ENCODE peak calls at places on chromosome 16, in four cellular contexts. One of them, this sample, is unnamed.

GRCh38 chr16:3999479-3999868 is 116.8 kb downstream of the ADCY9 start:
- DNase-seq in astrocyte of the cerebellum: peak; percentile 41
- DNase-seq in GM06990: no peak
- DNase-seq in AG10803: peak; percentile 82
- DNase-seq in this sample: no peak

GRCh38 chr16:49592507-49593422 is 219.2 kb downstream of the C16orf78 start:
- DNase-seq in astrocyte of the cerebellum: no peak
- DNase-seq in GM06990: no peak
- DNase-seq in AG10803: peak; percentile 4
- DNase-seq in this sample: no peak

GRCh38 chr16:88876942-88877526 is 10.6 kb upstream of the PABPN1L start:
- DNase-seq in astrocyte of the cerebellum: no peak
- DNase-seq in GM06990: no peak
- DNase-seq in AG10803: no peak
- DNase-seq in this sample: no peak

GRCh38 chr16:11629071-11630030 is 38.9 kb upstream of the SNN start:
- DNase-seq in astrocyte of the cerebellum: no peak
- DNase-seq in GM06990: peak; percentile 55
- DNase-seq in AG10803: no peak
- DNase-seq in this sample: no peak

GRCh38 chr16:28326881-28327610 is 34.7 kb downstream of the SBK1 start:
- DNase-seq in astrocyte of the cerebellum: no peak
- DNase-seq in GM06990: no peak
- DNase-seq in AG10803: peak; percentile 47
- DNase-seq in this sample: no peak

GRCh38 chr16:6682142-6682811 is 650.4 kb upstream of the RBFOX1 start:
- DNase-seq in astrocyte of the cerebellum: no peak
- DNase-seq in GM06990: no peak
- DNase-seq in AG10803: no peak
- DNase-seq in this sample: no peak

GRCh38 chr16:73560497-73560896 is 512.6 kb upstream of the ZFHX3 start:
- DNase-seq in astrocyte of the cerebellum: no peak
- DNase-seq in GM06990: no peak
- DNase-seq in AG10803: no peak
- DNase-seq in this sample: no peak

GRCh38 chr16:19348578-19349315 is 63.2 kb downstream of the CLEC19A start:
- DNase-seq in astrocyte of the cerebellum: no peak
- DNase-seq in GM06990: no peak
- DNase-seq in AG10803: no peak
- DNase-seq in this sample: no peak

GRCh38 chr16:80804451-80805383 is at the start of gene CDYL2:
- DNase-seq in astrocyte of the cerebellum: no peak
- DNase-seq in GM06990: peak; percentile 64
- DNase-seq in AG10803: peak; percentile 35
- DNase-seq in this sample: no peak

GRCh38 chr16:10979717-10980601 is 35.6 kb downstream of the CLEC16A start:
- DNase-seq in astrocyte of the cerebellum: no peak
- DNase-seq in GM06990: no peak
- DNase-seq in AG10803: peak; percentile 73
- DNase-seq in this sample: no peak

GRCh38 chr16:6111390-6111789 is 1013.8 kb upstream of the EEF2KMT start:
- DNase-seq in astrocyte of the cerebellum: no peak
- DNase-seq in GM06990: no peak
- DNase-seq in AG10803: no peak
- DNase-seq in this sample: no peak

GRCh38 chr16:16127469-16128116 is 95.7 kb downstream of the ABCC6 start:
- DNase-seq in astrocyte of the cerebellum: peak; percentile 56
- DNase-seq in GM06990: peak; percentile 36
- DNase-seq in AG10803: peak; percentile 65
- DNase-seq in this sample: peak; percentile 7

GRCh38 chr16:69417537-69418199 is 6.8 kb upstream of the CYB5B start:
- DNase-seq in astrocyte of the cerebellum: no peak
- DNase-seq in GM06990: no peak
- DNase-seq in AG10803: peak; percentile 37
- DNase-seq in this sample: no peak

GRCh38 chr16:27720731-27721547 is 171.0 kb downstream of the KATNIP start:
- DNase-seq in astrocyte of the cerebellum: no peak
- DNase-seq in GM06990: no peak
- DNase-seq in AG10803: no peak
- DNase-seq in this sample: no peak

GRCh38 chr16:87322833-87323726 is 5.9 kb upstream of the C16orf95 start:
- DNase-seq in astrocyte of the cerebellum: no peak
- DNase-seq in GM06990: no peak
- DNase-seq in AG10803: no peak
- DNase-seq in this sample: no peak

GRCh38 chr16:9525037-9525436 is 433.6 kb downstream of the HAPSTR1 start:
- DNase-seq in astrocyte of the cerebellum: no peak
- DNase-seq in GM06990: no peak
- DNase-seq in AG10803: no peak
- DNase-seq in this sample: no peak

GRCh38 chr16:81405702-81406113 is 38.9 kb upstream of the CMIP start:
- DNase-seq in astrocyte of the cerebellum: peak; percentile 90
- DNase-seq in GM06990: no peak
- DNase-seq in AG10803: peak; percentile 84
- DNase-seq in this sample: peak; percentile 52

GRCh38 chr16:4675864-4676786 is 17.2 kb upstream of the NUDT16L1 start:
- DNase-seq in astrocyte of the cerebellum: no peak
- DNase-seq in GM06990: no peak
- DNase-seq in AG10803: no peak
- DNase-seq in this sample: no peak

GRCh38 chr16:10181196-10182162 is 749 bp downstream of the GRIN2A start:
- DNase-seq in astrocyte of the cerebellum: peak; percentile 40
- DNase-seq in GM06990: peak; percentile 78
- DNase-seq in AG10803: peak; percentile 56
- DNase-seq in this sample: no peak

GRCh38 chr16:20969386-20969785 is 68.8 kb downstream of the LYRM1 start:
- DNase-seq in astrocyte of the cerebellum: no peak
- DNase-seq in GM06990: no peak
- DNase-seq in AG10803: no peak
- DNase-seq in this sample: no peak

GRCh38 chr16:17133851-17134250 is 336.9 kb downstream of the XYLT1 start:
- DNase-seq in astrocyte of the cerebellum: no peak
- DNase-seq in GM06990: no peak
- DNase-seq in AG10803: no peak
- DNase-seq in this sample: no peak

GRCh38 chr16:70765491-70765890 is 35.5 kb downstream of the VAC14 start:
- DNase-seq in astrocyte of the cerebellum: no peak
- DNase-seq in GM06990: no peak
- DNase-seq in AG10803: no peak
- DNase-seq in this sample: no peak

GRCh38 chr16:30054959-30055553 is 10.5 kb upstream of the ALDOA start:
- DNase-seq in astrocyte of the cerebellum: no peak
- DNase-seq in GM06990: peak; percentile 55
- DNase-seq in AG10803: no peak
- DNase-seq in this sample: no peak

GRCh38 chr16:55655709-55656694 is at the start of gene SLC6A2:
- DNase-seq in astrocyte of the cerebellum: no peak
- DNase-seq in GM06990: peak; percentile 11
- DNase-seq in AG10803: no peak
- DNase-seq in this sample: no peak

GRCh38 chr16:86798247-86799041 is 220.1 kb downstream of the FOXL1 start:
- DNase-seq in astrocyte of the cerebellum: no peak
- DNase-seq in GM06990: no peak
- DNase-seq in AG10803: no peak
- DNase-seq in this sample: no peak

GRCh38 chr16:74829637-74830036 is 55.0 kb upstream of the FA2H start:
- DNase-seq in astrocyte of the cerebellum: no peak
- DNase-seq in GM06990: no peak
- DNase-seq in AG10803: no peak
- DNase-seq in this sample: no peak

GRCh38 chr16:23607740-23608139 is 11.6 kb upstream of the NDUFAB1 start:
- DNase-seq in astrocyte of the cerebellum: no peak
- DNase-seq in GM06990: no peak
- DNase-seq in AG10803: no peak
- DNase-seq in this sample: no peak

GRCh38 chr16:56245197-56245596 is 53.9 kb downstream of the GNAO1 start:
- DNase-seq in astrocyte of the cerebellum: no peak
- DNase-seq in GM06990: no peak
- DNase-seq in AG10803: peak; percentile 35
- DNase-seq in this sample: no peak

GRCh38 chr16:24253192-24253591 is 2.9 kb upstream of the CACNG3 start:
- DNase-seq in astrocyte of the cerebellum: no peak
- DNase-seq in GM06990: peak; percentile 21
- DNase-seq in AG10803: peak; percentile 24
- DNase-seq in this sample: no peak

GRCh38 chr16:11398851-11399250 is 53.6 kb downstream of the RMI2 start:
- DNase-seq in astrocyte of the cerebellum: no peak
- DNase-seq in GM06990: no peak
- DNase-seq in AG10803: no peak
- DNase-seq in this sample: no peak

GRCh38 chr16:24858219-24859041 is 12.7 kb downstream of the SLC5A11 start:
- DNase-seq in astrocyte of the cerebellum: peak; percentile 32
- DNase-seq in GM06990: no peak
- DNase-seq in AG10803: peak; percentile 37
- DNase-seq in this sample: no peak

GRCh38 chr16:88453621-88454314 is 688 bp downstream of the ZFPM1 start:
- DNase-seq in astrocyte of the cerebellum: no peak
- DNase-seq in GM06990: no peak
- DNase-seq in AG10803: no peak
- DNase-seq in this sample: no peak

GRCh38 chr16:84332975-84333684 is 35.2 kb upstream of the ATP2C2 start:
- DNase-seq in astrocyte of the cerebellum: no peak
- DNase-seq in GM06990: no peak
- DNase-seq in AG10803: no peak
- DNase-seq in this sample: no peak
- TF ChIP-seq CTCF in astrocyte of the cerebellum: no peak
- TF ChIP-seq CTCF in GM06990: no peak
- TF ChIP-seq CTCF in AG10803: no peak
- TF ChIP-seq CTCF in this sample: no peak

GRCh38 chr16:66947302-66948033 is 12.2 kb downstream of the CES2 start:
- DNase-seq in astrocyte of the cerebellum: peak; percentile 64
- DNase-seq in GM06990: peak; percentile 50
- DNase-seq in AG10803: peak; percentile 79
- DNase-seq in this sample: no peak
- H3K4me3 ChIP-seq in astrocyte of the cerebellum: peak overlapping the region; percentile 45
- H3K4me3 ChIP-seq in GM06990: peak overlapping the region; percentile 56
- H3K4me3 ChIP-seq in AG10803: peak overlapping the region; percentile 66
- H3K4me3 ChIP-seq in this sample: peak overlapping the region; percentile 58

DNA sequence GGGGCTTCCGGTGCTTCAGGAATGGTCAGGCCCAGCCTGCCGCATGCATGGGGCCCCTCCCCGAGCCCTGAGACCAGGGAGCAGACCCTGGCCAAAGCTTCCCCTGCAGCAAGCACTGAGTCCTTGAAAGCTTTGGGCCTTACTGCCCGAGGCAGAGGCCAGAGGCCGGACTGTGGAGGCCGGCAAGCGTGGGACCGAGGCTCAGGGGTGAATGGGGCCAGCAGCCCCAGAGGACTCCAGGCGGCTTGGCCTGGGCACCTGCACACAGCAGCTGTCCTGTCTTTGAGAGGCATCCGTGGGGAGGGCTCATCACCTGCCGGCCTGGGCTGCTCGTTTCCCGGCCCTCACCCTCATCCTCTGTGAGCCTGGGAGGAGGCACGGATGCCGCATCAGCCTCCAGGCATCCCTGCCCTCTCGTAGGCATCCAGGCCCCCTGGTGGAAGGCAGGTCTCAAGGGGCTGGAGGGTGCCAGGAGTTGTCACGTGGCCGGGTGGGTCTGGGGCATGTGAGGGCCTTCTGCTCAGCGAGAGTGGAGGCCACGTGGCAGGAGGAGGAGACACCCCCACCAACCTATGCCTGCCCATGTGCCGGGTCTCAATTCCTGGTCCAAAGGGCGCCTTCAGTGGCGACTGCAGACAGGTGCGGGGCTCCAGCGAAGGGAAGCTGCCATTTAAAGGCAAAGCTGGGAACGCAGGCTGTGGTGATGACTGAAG is 31.4 kb downstream of the CACNA1H start:
- DNase-seq in astrocyte of the cerebellum: no peak
- DNase-seq in GM06990: no peak
- DNase-seq in AG10803: no peak
- DNase-seq in this sample: no peak
- TF ChIP-seq CTCF in astrocyte of the cerebellum: no peak
- TF ChIP-seq CTCF in GM06990: no peak
- TF ChIP-seq CTCF in AG10803: no peak
- TF ChIP-seq CTCF in this sample: no peak

DNA sequence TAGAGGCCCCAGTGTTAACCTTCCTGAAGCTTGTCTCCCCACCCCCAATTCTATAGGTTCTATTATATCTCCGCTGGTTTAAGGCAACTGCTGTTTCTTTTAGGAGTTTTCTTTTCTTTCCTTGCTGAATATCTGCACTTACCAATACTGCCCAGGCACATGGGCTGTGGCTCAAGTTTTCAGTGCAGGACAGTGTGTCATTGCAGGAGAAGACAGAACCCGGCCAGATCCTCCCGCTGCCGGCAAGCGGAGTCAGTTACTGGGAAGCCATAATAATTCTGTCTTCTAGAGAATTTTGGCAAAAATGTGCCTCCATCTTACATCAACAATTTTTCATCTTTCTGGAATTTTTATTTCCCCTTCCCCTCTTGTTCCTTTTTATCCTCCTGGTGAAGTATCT is 714.5 kb downstream of the WWOX start:
- DNase-seq in astrocyte of the cerebellum: no peak
- DNase-seq in GM06990: no peak
- DNase-seq in AG10803: no peak
- DNase-seq in this sample: no peak
- H3K4me3 ChIP-seq in astrocyte of the cerebellum: no peak overlapping the region
- H3K4me3 ChIP-seq in GM06990: no peak overlapping the region
- H3K4me3 ChIP-seq in AG10803: no peak overlapping the region
- H3K4me3 ChIP-seq in this sample: no peak overlapping the region

DNA sequence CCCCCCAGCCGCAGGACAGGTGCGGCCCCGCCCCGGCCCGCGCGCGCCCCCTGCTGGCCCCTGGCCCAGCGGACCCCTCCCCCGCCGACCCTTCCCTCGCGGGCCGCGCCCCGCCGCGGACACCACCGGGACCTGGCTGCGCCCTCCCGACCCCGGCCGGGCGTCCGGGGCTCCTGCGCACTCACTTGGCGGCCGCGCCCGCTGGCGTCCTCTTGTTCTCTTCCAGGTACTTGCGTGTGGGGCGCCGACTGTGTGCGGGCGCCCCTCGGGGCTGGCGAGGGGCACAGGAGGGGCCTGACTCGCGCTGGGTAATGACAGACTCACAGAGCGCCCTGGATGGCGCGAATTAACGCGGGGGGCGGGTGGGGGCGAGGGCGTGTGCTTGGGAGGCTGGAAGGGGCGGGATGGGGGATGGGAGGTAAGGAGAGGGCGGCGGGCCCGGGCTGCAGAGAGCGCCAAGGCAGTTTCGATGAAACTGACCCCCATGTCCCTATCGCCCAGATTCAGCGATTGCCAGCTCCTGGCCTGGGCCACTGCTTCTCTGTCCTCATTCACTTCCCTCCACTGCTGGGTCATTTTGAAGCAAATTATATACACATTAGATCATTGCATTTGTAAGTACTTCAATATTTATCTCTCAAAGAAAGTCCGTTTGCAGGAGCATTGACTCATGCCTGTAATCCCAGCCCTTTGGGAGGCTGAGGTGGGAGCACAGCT is 445 bp upstream of the DBNDD1 start:
- DNase-seq in astrocyte of the cerebellum: peak; percentile 55
- DNase-seq in GM06990: peak; percentile 58
- DNase-seq in AG10803: peak; percentile 46
- DNase-seq in this sample: no peak
- TF ChIP-seq CTCF in astrocyte of the cerebellum: no peak
- TF ChIP-seq CTCF in GM06990: no peak
- TF ChIP-seq CTCF in AG10803: no peak
- TF ChIP-seq CTCF in this sample: peak; percentile 5